ENCODE peak calls at places on chromosomes 3 and 15, in four cellular contexts. X, L, D and H are unnamed samples.

GRCh38 chr15:70451861-70452653 is 311.3 kb downstream of the UACA start:
- DNase-seq in L (peak; percentile 90), X (no peak), D (peak; percentile 19), H (peak; percentile 81)

GRCh38 chr3:150348500-150348899 is 59.6 kb upstream of the TSC22D2 start:
- DNase-seq in D (no peak), X (peak; percentile 91), L (no peak), H (no peak)

GRCh38 chr15:71078506-71079207 is 36.6 kb upstream of the THSD4 start:
- DNase-seq in X (no peak), D (no peak), L (no peak), H (no peak)

GRCh38 chr15:91956026-91956723 is 102.7 kb downstream of the SLCO3A1 start:
- DNase-seq in L (no peak), X (peak; percentile 35), D (peak; percentile 93), H (no peak)

GRCh38 chr3:146189519-146190173 is 28.7 kb upstream of the PLOD2 start:
- DNase-seq in L (peak; percentile 32), D (peak; percentile 79), X (peak; percentile 64), H (no peak)

GRCh38 chr3:168865022-168865551 is 769.4 kb upstream of the GOLIM4 start:
- DNase-seq in L (no peak), X (peak; percentile 48), D (peak; percentile 28), H (no peak)

GRCh38 chr3:146750196-146750595 is 145.1 kb upstream of the PLSCR5 start:
- DNase-seq in D (no peak), L (no peak), X (peak; percentile 0), H (no peak)

GRCh38 chr3:94063497-94064119 is 747 bp downstream of the NSUN3 start:
- DNase-seq in L (no peak), X (peak; percentile 6), D (no peak), H (no peak)

GRCh38 chr3:184874709-184875644 is 63.0 kb downstream of the VPS8 start:
- DNase-seq in X (peak; percentile 32), D (peak; percentile 50), L (no peak), H (no peak)

GRCh38 chr15:48966595-48967301 is 3.0 kb upstream of the SHC4 start:
- DNase-seq in L (no peak), D (no peak), X (peak; percentile 93), H (no peak)

GRCh38 chr3:160707187-160707789 is 30.3 kb downstream of the ARL14 start:
- DNase-seq in D (peak; percentile 57), X (peak; percentile 50), L (no peak), H (no peak)

GRCh38 chr3:114650808-114651207 is 357.0 kb downstream of the TIGIT start:
- DNase-seq in X (peak; percentile 73), D (no peak), L (no peak), H (no peak)

GRCh38 chr3:149366031-149366430 is 11.4 kb downstream of the TM4SF1 start:
- DNase-seq in D (no peak), X (no peak), L (no peak), H (no peak)

GRCh38 chr15:22903961-22904534 is 65.6 kb downstream of the NIPA2 start:
- DNase-seq in D (no peak), L (no peak), X (no peak), H (no peak)

GRCh38 chr3:40996382-40996781 is 202.9 kb upstream of the CTNNB1 start:
- DNase-seq in X (no peak), L (peak; percentile 76), D (peak; percentile 81), H (no peak)

GRCh38 chr15:65055201-65055870 is 10.1 kb downstream of the SLC51B start:
- DNase-seq in D (no peak), L (no peak), X (peak; percentile 45), H (no peak)

GRCh38 chr15:55993804-55994539 is 560 bp upstream of the NEDD4 start:
- DNase-seq in X (peak; percentile 68), L (peak; percentile 54), D (peak; percentile 83), H (no peak)

GRCh38 chr15:68658641-68659358 is 80.0 kb downstream of the CORO2B start:
- DNase-seq in D (no peak), L (no peak), X (no peak), H (no peak)

GRCh38 chr15:41904487-41905359 is 10.9 kb upstream of the SPTBN5 start:
- DNase-seq in X (peak; percentile 65), D (peak; percentile 77), L (peak; percentile 81), H (peak; percentile 87)

GRCh38 chr3:15452156-15452555 is 24.8 kb downstream of the EAF1 start:
- DNase-seq in L (no peak), X (no peak), D (no peak), H (no peak)

GRCh38 chr15:37765809-37766208 is 168.6 kb upstream of the TMCO5A start:
- DNase-seq in D (peak; percentile 13), L (no peak), X (peak; percentile 32), H (no peak)

GRCh38 chr3:107710851-107711250 is 188.1 kb downstream of the BBX start:
- DNase-seq in D (peak; percentile 63), X (peak; percentile 46), L (peak; percentile 38), H (no peak)

GRCh38 chr3:11637901-11638668 is 5.6 kb downstream of the VGLL4 start:
- DNase-seq in L (no peak), X (peak; percentile 77), D (peak; percentile 32), H (no peak)

GRCh38 chr3:169699536-169700050 is 36.1 kb upstream of the MECOM start:
- DNase-seq in X (peak; percentile 72), D (no peak), L (no peak), H (no peak)

GRCh38 chr3:99633887-99634558 is 4.4 kb upstream of the COL8A1 start:
- DNase-seq in D (peak; percentile 35), X (no peak), L (no peak), H (no peak)

GRCh38 chr3:141368062-141368924 is at the start of gene ZBTB38:
- DNase-seq in D (peak; percentile 99), X (peak; percentile 97), L (peak; percentile 96), H (peak; percentile 66)

GRCh38 chr3:150421799-150422548 is 13.9 kb downstream of the TSC22D2 start:
- DNase-seq in X (peak; percentile 53), L (no peak), D (no peak), H (no peak)

GRCh38 chr3:10460951-10461563 is 44.3 kb downstream of the ATP2B2 start:
- DNase-seq in L (no peak), X (no peak), D (no peak), H (no peak)

GRCh38 chr3:179098388-179099077 is 26.9 kb upstream of the ZMAT3 start:
- DNase-seq in X (peak; percentile 82), L (no peak), D (no peak), H (no peak)

GRCh38 chr3:31402118-31402517 is 130.6 kb upstream of the STT3B start:
- DNase-seq in L (no peak), D (no peak), X (no peak), H (no peak)

GRCh38 chr15:71748327-71748726 is 62.0 kb upstream of the NR2E3 start:
- DNase-seq in X (peak; percentile 42), L (no peak), D (no peak), H (no peak)

GRCh38 chr15:73631915-73632669 is 1.1 kb downstream of the NPTN start:
- DNase-seq in D (peak; percentile 83), L (peak; percentile 45), X (peak; percentile 59), H (no peak)

GRCh38 chr15:29569533-29570092 is 252.7 kb downstream of the TJP1 start:
- DNase-seq in L (peak; percentile 53), D (peak; percentile 18), X (no peak), H (peak; percentile 70)

GRCh38 chr3:139537325-139537724 is 2.2 kb downstream of the RBP1 start:
- DNase-seq in X (peak; percentile 75), L (no peak), D (peak; percentile 62), H (no peak)

GRCh38 chr3:188884299-188885043 is 287.3 kb upstream of the TPRG1 start:
- DNase-seq in X (no peak), D (no peak), L (no peak), H (no peak)
- H4K5ac ChIP-seq in X (no peak overlapping the region), D (no peak overlapping the region), L (no peak overlapping the region), H (no peak overlapping the region)

DNA sequence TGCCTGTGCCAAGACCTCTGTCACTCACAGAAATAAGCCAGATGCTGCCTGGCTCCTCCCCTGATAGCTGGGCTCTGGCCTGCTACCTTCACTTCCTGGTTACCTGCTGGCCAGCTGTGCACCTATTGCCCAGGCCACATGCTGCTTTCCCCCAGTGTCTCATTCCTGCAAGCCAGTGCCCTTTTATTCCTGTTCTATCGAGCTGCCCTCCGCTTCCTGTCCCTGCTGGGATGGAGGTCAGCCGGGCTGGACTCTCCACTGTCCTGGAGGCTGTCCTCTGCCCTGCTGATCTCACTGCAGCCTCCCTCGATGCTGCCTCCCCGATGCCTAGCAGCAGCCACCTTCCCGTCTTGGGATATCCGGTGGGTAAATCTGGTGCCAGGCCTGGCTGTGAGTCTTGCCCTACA is 37.0 kb upstream of the SNRPA1 start:
- DNase-seq in L (no peak), D (no peak), X (no peak), H (no peak)
- H4K5ac ChIP-seq in L (no peak overlapping the region), D (no peak overlapping the region), X (no peak overlapping the region), H (no peak overlapping the region)

GRCh38 chr3:143484851-143485512 is 363.3 kb downstream of the SLC9A9 start:
- DNase-seq in X (no peak), L (no peak), D (no peak), H (no peak)

GRCh38 chr3:143479727-143480126 is 360.2 kb downstream of the CHST2 start:
- DNase-seq in L (no peak), X (no peak), D (no peak), H (no peak)

GRCh38 chr3:143483214-143483613 is 363.6 kb downstream of the CHST2 start:
- DNase-seq in D (no peak), X (no peak), L (no peak), H (no peak)

GRCh38 chr3:143480306-143480852 is 360.8 kb downstream of the CHST2 start:
- DNase-seq in L (no peak), X (peak; percentile 35), D (no peak), H (no peak)

DNA sequence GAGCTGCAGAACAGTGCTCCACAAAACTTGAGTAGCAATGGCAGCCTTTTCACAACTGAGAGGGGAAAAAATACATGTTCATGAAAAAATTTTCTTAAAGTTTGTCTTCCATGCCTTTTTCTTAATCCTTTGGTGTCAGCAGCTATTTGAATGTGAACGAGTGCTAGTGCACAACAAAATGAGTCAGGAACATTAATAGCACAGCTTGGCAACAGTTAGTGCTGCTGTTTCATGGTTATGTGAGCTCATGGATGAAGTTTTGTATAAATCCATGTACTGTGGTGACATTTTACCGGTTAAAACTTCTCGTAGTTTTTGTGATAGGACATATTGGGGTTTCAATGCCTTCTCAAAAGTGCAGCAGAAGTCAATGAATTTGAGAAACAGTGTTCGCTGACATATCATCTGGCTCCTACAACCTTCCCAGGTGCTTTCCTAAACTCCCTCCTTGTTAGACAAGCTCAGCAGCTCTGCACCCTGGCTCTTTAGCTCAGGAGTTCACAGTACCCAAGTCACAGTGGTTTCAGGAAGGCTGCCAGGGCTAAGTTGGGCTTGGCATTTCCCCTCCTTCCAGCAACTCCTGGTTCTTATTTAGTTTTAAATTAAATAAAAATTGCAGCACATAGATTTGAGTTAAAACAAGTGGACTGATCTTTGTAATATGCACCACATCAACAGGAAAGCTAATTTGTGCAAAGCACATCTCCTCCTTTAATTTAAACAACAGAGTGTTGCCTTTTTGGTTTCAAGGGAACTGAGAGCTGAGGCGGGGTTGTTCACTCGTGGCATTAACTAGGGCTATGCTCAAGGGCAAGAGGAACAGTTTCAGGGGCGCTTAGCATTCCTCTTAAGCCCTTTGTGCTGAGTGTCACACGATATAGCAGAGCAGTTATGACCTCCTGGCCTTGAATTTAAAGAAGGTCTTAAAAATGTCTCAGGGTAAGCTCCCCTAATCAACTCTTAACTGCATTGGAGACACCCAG is 362.8 kb downstream of the CHST2 start:
- DNase-seq in D (no peak), X (no peak), L (no peak), H (no peak)
- H4K5ac ChIP-seq in D (no peak overlapping the region), X (no peak overlapping the region), L (no peak overlapping the region), H (no peak overlapping the region)

GRCh38 chr15:27427386-27427785 is 456.4 kb downstream of the GABRG3 start:
- DNase-seq in X (no peak), D (no peak), L (no peak), H (no peak)
- H4K5ac ChIP-seq in X (no peak overlapping the region), D (no peak overlapping the region), L (no peak overlapping the region), H (no peak overlapping the region)

GRCh38 chr3:136351905-136352304 is 101.8 kb downstream of the PCCB start:
- DNase-seq in X (no peak), L (no peak), D (no peak), H (no peak)
- H4K5ac ChIP-seq in X (peak overlapping the region; percentile 91), L (no peak overlapping the region), D (no peak overlapping the region), H (no peak overlapping the region)